ENCODE peak calls at places on chromosomes 7 and 10, in nine cellular contexts. Y is tibial nerve, W is A549, P is stomach, C is suprapubic skin, H is ovary, A is H1, L is sigmoid colon, F is GM12878. D is an unnamed sample.
A peak's percentile ranks its signal among the peaks of the same experiment; 100 is the strongest.

GRCh38 chr10:103792547-103792946 is 62.8 kb downstream of the SH3PXD2A start:
- DNase-seq in A (no peak), H (no peak), P (no peak), Y (no peak), W (no peak), C (peak; percentile 62), F (no peak), L (no peak), D (no peak)

GRCh38 chr7:85508642-85509429 is 322.0 kb upstream of the SEMA3D start:
- DNase-seq in L (no peak), F (no peak), A (no peak), H (no peak), C (no peak), P (no peak), Y (no peak), W (no peak), D (no peak)

GRCh38 chr7:138226851-138227250 is 150.6 kb downstream of the AKR1D1 start:
- DNase-seq in W (no peak), L (no peak), F (no peak), H (no peak), A (no peak), C (no peak), P (no peak), Y (no peak), D (no peak)

GRCh38 chr7:99559276-99559915 is 954 bp downstream of the ZNF655 start:
- DNase-seq in W (no peak), P (no peak), Y (no peak), L (no peak), C (no peak), F (no peak), H (no peak), A (no peak), D (no peak)

GRCh38 chr10:60816624-60817023 is 38.3 kb downstream of the CDK1 start:
- DNase-seq in W (peak; percentile 84), P (peak; percentile 32), L (peak; percentile 71), H (peak; percentile 29), C (no peak), Y (no peak), A (no peak), F (peak; percentile 26), D (peak; percentile 34)

GRCh38 chr7:42843209-42843800 is 68.6 kb downstream of the C7orf25 start:
- DNase-seq in H (peak; percentile 30), Y (no peak), A (no peak), P (peak; percentile 40), W (peak; percentile 51), L (peak; percentile 69), F (no peak), C (no peak), D (peak; percentile 20)

GRCh38 chr7:155831807-155832524 is 19.7 kb upstream of the SHH start:
- DNase-seq in P (no peak), Y (no peak), A (no peak), H (no peak), L (no peak), F (no peak), C (peak; percentile 1), W (peak; percentile 25), D (no peak)

GRCh38 chr10:124001391-124002260 is 91.8 kb downstream of the CHST15 start:
- DNase-seq in P (peak; percentile 23), W (no peak), H (no peak), L (peak; percentile 57), Y (no peak), A (no peak), C (peak; percentile 55), F (no peak), D (no peak)

GRCh38 chr10:28179490-28180099 is 123.3 kb downstream of the MPP7 start:
- DNase-seq in P (no peak), L (no peak), F (no peak), W (peak; percentile 52), Y (no peak), A (no peak), C (no peak), H (no peak), D (no peak)

GRCh38 chr7:25786958-25787730 is 364.9 kb upstream of the NFE2L3 start:
- DNase-seq in H (no peak), F (no peak), P (no peak), Y (no peak), W (no peak), C (no peak), L (no peak), A (no peak), D (no peak)

GRCh38 chr7:155234950-155235789 is 62.5 kb upstream of the INSIG1 start:
- DNase-seq in Y (no peak), C (no peak), H (no peak), W (peak; percentile 73), P (no peak), A (no peak), F (no peak), L (no peak), D (no peak)

GRCh38 chr10:101625821-101626412 is 37.8 kb downstream of the DPCD start:
- DNase-seq in H (no peak), Y (no peak), F (no peak), A (no peak), L (no peak), C (peak; percentile 17), P (no peak), W (no peak), D (no peak)

GRCh38 chr7:44132039-44132438 is 8.7 kb upstream of the POLD2 start:
- DNase-seq in C (no peak), A (no peak), W (no peak), H (no peak), F (no peak), Y (no peak), P (no peak), L (no peak), D (no peak)

GRCh38 chr10:124648738-124649137 is 95.4 kb downstream of the FAM53B start:
- DNase-seq in Y (peak; percentile 37), A (no peak), F (peak; percentile 33), C (no peak), P (peak; percentile 55), L (peak; percentile 91), W (no peak), H (peak; percentile 84), D (peak; percentile 64)

GRCh38 chr10:9302142-9302746 is 1247.8 kb downstream of the GATA3 start:
- DNase-seq in P (no peak), H (no peak), A (no peak), L (no peak), F (no peak), Y (no peak), C (no peak), W (peak; percentile 65), D (no peak)

GRCh38 chr10:5317547-5318107 is 47.1 kb upstream of the UCN3 start:
- DNase-seq in A (no peak), H (no peak), W (peak; percentile 85), L (no peak), C (no peak), P (no peak), Y (no peak), F (no peak), D (no peak)

GRCh38 chr10:103731609-103732270 is 123.6 kb downstream of the SH3PXD2A start:
- DNase-seq in W (no peak), F (no peak), L (no peak), Y (no peak), P (no peak), H (no peak), C (no peak), A (no peak), D (no peak)

GRCh38 chr10:7767209-7767608 is 20.6 kb downstream of the KIN start:
- DNase-seq in W (no peak), P (no peak), F (no peak), L (no peak), A (no peak), Y (no peak), H (no peak), C (no peak), D (no peak)

GRCh38 chr7:946256-946996 is 8.1 kb downstream of the ADAP1 start:
- DNase-seq in W (no peak), A (no peak), P (peak; percentile 45), Y (no peak), H (no peak), F (no peak), C (peak; percentile 41), L (peak; percentile 53), D (peak; percentile 81)

GRCh38 chr10:130934333-130935035 is 377.0 kb downstream of the TCERG1L start:
- DNase-seq in Y (no peak), H (peak; percentile 32), C (no peak), P (no peak), F (no peak), W (no peak), A (no peak), L (no peak), D (no peak)
- TF ChIP-seq EP300 in Y (no peak), H (no peak), C (no peak), P (no peak), F (no peak), W (no peak), A (no peak), L (no peak), D (no peak)

GRCh38 chr7:81114682-81115081 is 195.8 kb upstream of the SEMA3C start:
- DNase-seq in L (no peak), H (no peak), A (no peak), F (no peak), P (no peak), Y (no peak), C (no peak), W (no peak), D (no peak)
- H3K4me1 ChIP-seq in L (peaks cover 51% of the 10 kb centered on the region), H (no peaks in the 10 kb centered on the region), A (no peaks in the 10 kb centered on the region), F (no peaks in the 10 kb centered on the region), P (no peaks in the 10 kb centered on the region), Y (no peaks in the 10 kb centered on the region), C (no peaks in the 10 kb centered on the region), W (peaks cover 16% of the 10 kb centered on the region), D (no peaks in the 10 kb centered on the region)

GRCh38 chr10:61902448-61903183 is 1.1 kb downstream of the ARID5B start:
- DNase-seq in A (no peak), C (peak; percentile 89), P (peak; percentile 47), L (peak; percentile 81), F (no peak), H (peak; percentile 23), Y (peak; percentile 18), W (peak; percentile 55), D (peak; percentile 64)

GRCh38 chr10:61901829-61902447 is 439 bp downstream of the ARID5B start:
- DNase-seq in C (no peak), W (peak; percentile 31), A (no peak), Y (no peak), L (no peak), P (no peak), H (no peak), F (no peak), D (peak; percentile 41)

GRCh38 chr10:61899997-61900828 is 1.3 kb upstream of the ARID5B start:
- DNase-seq in W (peak; percentile 40), C (peak; percentile 71), Y (peak; percentile 16), F (peak; percentile 64), A (no peak), P (peak; percentile 66), L (peak; percentile 82), H (peak; percentile 28), D (peak; percentile 85)

GRCh38 chr10:61899663-61899996 is 1.9 kb upstream of the ARID5B start:
- DNase-seq in W (no peak), C (no peak), A (no peak), Y (no peak), P (no peak), H (no peak), F (no peak), L (no peak), D (no peak)

GRCh38 chr10:61900829-61901783 is at the start of gene ARID5B:
- DNase-seq in H (no peak), F (no peak), A (no peak), L (no peak), P (peak; percentile 68), Y (peak; percentile 21), C (no peak), W (peak; percentile 68), D (peak; percentile 74)
- TF ChIP-seq POLR2A in H (no peak), F (peak; percentile 73), A (no peak), L (no peak), P (no peak), Y (no peak), C (no peak), W (no peak), D (no peak)

GRCh38 chr10:78852856-78853255 is 215.9 kb upstream of the ZMIZ1 start:
- DNase-seq in P (peak; percentile 39), F (no peak), L (no peak), C (no peak), A (no peak), Y (no peak), W (peak; percentile 40), H (no peak), D (peak; percentile 45)
- TF ChIP-seq EP300 in P (no peak), F (no peak), L (no peak), C (no peak), A (no peak), Y (no peak), W (no peak), H (no peak), D (no peak)